ENCODE peak calls at places on chromosomes 6 and 20, in ten cellular contexts. One of them, this sample, is unnamed.

GRCh38 chr20:20498081-20498861 is 130.4 kb downstream of the INSM1 start:
- DNase-seq in breast epithelium: no peak
- DNase-seq in adipocyte: no peak
- DNase-seq in activated CD8-positive, alpha-beta memory T cell treated with anti-CD3 and anti-CD28 coated beads for 1 hour: no peak
- DNase-seq in psoas muscle: no peak
- DNase-seq in A549: no peak
- DNase-seq in NCI-H1436 treated with DMSO at 0.1 percent for 48 hours: no peak
- DNase-seq in activated CD4-positive, alpha-beta T cell treated with anti-CD3 and anti-CD28 coated beads, Interleukin-2, amount 50 U/mL, for 1 hour: no peak
- DNase-seq in NCI-H1417: peak
- DNase-seq in bronchial epithelial cell: no peak
- DNase-seq in this sample: no peak

GRCh38 chr6:142857609-142858195 is 87.3 kb downstream of the HIVEP2 start:
- DNase-seq in activated CD8-positive, alpha-beta memory T cell treated with anti-CD3 and anti-CD28 coated beads for 1 hour: no peak
- DNase-seq in A549: no peak
- DNase-seq in adipocyte: no peak
- DNase-seq in activated CD4-positive, alpha-beta T cell treated with anti-CD3 and anti-CD28 coated beads, Interleukin-2, amount 50 U/mL, for 1 hour: no peak
- DNase-seq in breast epithelium: no peak
- DNase-seq in bronchial epithelial cell: no peak
- DNase-seq in NCI-H1436 treated with DMSO at 0.1 percent for 48 hours: no peak
- DNase-seq in psoas muscle: no peak
- DNase-seq in NCI-H1417: no peak
- DNase-seq in this sample: no peak

GRCh38 chr6:158043586-158044524 is 62.2 kb downstream of the SYNJ2 start:
- DNase-seq in A549: no peak
- DNase-seq in breast epithelium: no peak
- DNase-seq in NCI-H1436 treated with DMSO at 0.1 percent for 48 hours: no peak
- DNase-seq in NCI-H1417: no peak
- DNase-seq in psoas muscle: peak
- DNase-seq in activated CD8-positive, alpha-beta memory T cell treated with anti-CD3 and anti-CD28 coated beads for 1 hour: no peak
- DNase-seq in adipocyte: no peak
- DNase-seq in bronchial epithelial cell: no peak
- DNase-seq in activated CD4-positive, alpha-beta T cell treated with anti-CD3 and anti-CD28 coated beads, Interleukin-2, amount 50 U/mL, for 1 hour: no peak
- DNase-seq in this sample: peak

GRCh38 chr6:18161437-18161836 is 6.2 kb downstream of the KDM1B start:
- DNase-seq in bronchial epithelial cell: peak
- DNase-seq in breast epithelium: no peak
- DNase-seq in NCI-H1417: no peak
- DNase-seq in activated CD4-positive, alpha-beta T cell treated with anti-CD3 and anti-CD28 coated beads, Interleukin-2, amount 50 U/mL, for 1 hour: no peak
- DNase-seq in adipocyte: peak
- DNase-seq in NCI-H1436 treated with DMSO at 0.1 percent for 48 hours: no peak
- DNase-seq in psoas muscle: no peak
- DNase-seq in A549: peak
- DNase-seq in activated CD8-positive, alpha-beta memory T cell treated with anti-CD3 and anti-CD28 coated beads for 1 hour: no peak
- DNase-seq in this sample: no peak

GRCh38 chr6:142665393-142665792 is 279.6 kb downstream of the HIVEP2 start:
- DNase-seq in adipocyte: no peak
- DNase-seq in activated CD8-positive, alpha-beta memory T cell treated with anti-CD3 and anti-CD28 coated beads for 1 hour: no peak
- DNase-seq in psoas muscle: no peak
- DNase-seq in breast epithelium: no peak
- DNase-seq in NCI-H1417: no peak
- DNase-seq in A549: no peak
- DNase-seq in activated CD4-positive, alpha-beta T cell treated with anti-CD3 and anti-CD28 coated beads, Interleukin-2, amount 50 U/mL, for 1 hour: no peak
- DNase-seq in bronchial epithelial cell: no peak
- DNase-seq in NCI-H1436 treated with DMSO at 0.1 percent for 48 hours: no peak
- DNase-seq in this sample: no peak

GRCh38 chr20:46027245-46027853 is 1.7 kb upstream of the SLC12A5 start:
- DNase-seq in A549: peak
- DNase-seq in breast epithelium: no peak
- DNase-seq in NCI-H1417: no peak
- DNase-seq in adipocyte: peak
- DNase-seq in bronchial epithelial cell: peak
- DNase-seq in activated CD4-positive, alpha-beta T cell treated with anti-CD3 and anti-CD28 coated beads, Interleukin-2, amount 50 U/mL, for 1 hour: no peak
- DNase-seq in activated CD8-positive, alpha-beta memory T cell treated with anti-CD3 and anti-CD28 coated beads for 1 hour: no peak
- DNase-seq in psoas muscle: no peak
- DNase-seq in NCI-H1436 treated with DMSO at 0.1 percent for 48 hours: no peak
- DNase-seq in this sample: peak

GRCh38 chr20:12638633-12639360 is 370.0 kb upstream of the SPTLC3 start:
- DNase-seq in NCI-H1436 treated with DMSO at 0.1 percent for 48 hours: no peak
- DNase-seq in NCI-H1417: no peak
- DNase-seq in activated CD4-positive, alpha-beta T cell treated with anti-CD3 and anti-CD28 coated beads, Interleukin-2, amount 50 U/mL, for 1 hour: no peak
- DNase-seq in A549: no peak
- DNase-seq in breast epithelium: no peak
- DNase-seq in activated CD8-positive, alpha-beta memory T cell treated with anti-CD3 and anti-CD28 coated beads for 1 hour: no peak
- DNase-seq in bronchial epithelial cell: no peak
- DNase-seq in psoas muscle: no peak
- DNase-seq in adipocyte: no peak
- DNase-seq in this sample: no peak

GRCh38 chr6:141095308-141095707 is 1037.4 kb upstream of the GJE1 start:
- DNase-seq in activated CD8-positive, alpha-beta memory T cell treated with anti-CD3 and anti-CD28 coated beads for 1 hour: no peak
- DNase-seq in activated CD4-positive, alpha-beta T cell treated with anti-CD3 and anti-CD28 coated beads, Interleukin-2, amount 50 U/mL, for 1 hour: no peak
- DNase-seq in adipocyte: no peak
- DNase-seq in A549: no peak
- DNase-seq in bronchial epithelial cell: no peak
- DNase-seq in NCI-H1417: no peak
- DNase-seq in psoas muscle: no peak
- DNase-seq in NCI-H1436 treated with DMSO at 0.1 percent for 48 hours: no peak
- DNase-seq in breast epithelium: no peak
- DNase-seq in this sample: no peak

GRCh38 chr20:62831361-62831788 is 14.5 kb downstream of the COL9A3 start:
- DNase-seq in activated CD8-positive, alpha-beta memory T cell treated with anti-CD3 and anti-CD28 coated beads for 1 hour: no peak
- DNase-seq in A549: no peak
- DNase-seq in breast epithelium: no peak
- DNase-seq in activated CD4-positive, alpha-beta T cell treated with anti-CD3 and anti-CD28 coated beads, Interleukin-2, amount 50 U/mL, for 1 hour: no peak
- DNase-seq in psoas muscle: no peak
- DNase-seq in NCI-H1436 treated with DMSO at 0.1 percent for 48 hours: no peak
- DNase-seq in NCI-H1417: no peak
- DNase-seq in adipocyte: no peak
- DNase-seq in bronchial epithelial cell: no peak
- DNase-seq in this sample: peak

This sample was measured in heart right ventricle.